ENCODE peak calls at places on chromosomes 12 and 14, in eight cellular contexts. U, L, F, W, A, S, E and J are unnamed samples.

GRCh38 chr14:101740981-101741380 is 20.5 kb upstream of the PPP2R5C start:
- DNase-seq in U (no peak), L (no peak), F (no peak), W (no peak), A (no peak), S (no peak), E (no peak), J (no peak)

GRCh38 chr14:54500744-54501143 is 9.0 kb upstream of the CGRRF1 start:
- DNase-seq in U (no peak), L (no peak), F (no peak), W (no peak), A (no peak), S (no peak), E (no peak), J (no peak)

GRCh38 chr14:76085358-76085757 is 66.4 kb upstream of the GPATCH2L start:
- DNase-seq in U (no peak), L (no peak), F (no peak), W (no peak), A (no peak), S (no peak), E (no peak), J (no peak)

GRCh38 chr12:26936559-26937442 is 980 bp downstream of the INTS13 start:
- DNase-seq in U (no peak), L (no peak), F (no peak), W (no peak), A (no peak), S (no peak), E (no peak), J (no peak)

GRCh38 chr12:56631790-56632700 is 1.9 kb upstream of the BAZ2A start:
- DNase-seq in U (peak; percentile 20), L (peak; percentile 87), F (peak; percentile 73), W (no peak), A (peak; percentile 6), S (peak; percentile 29), E (peak; percentile 67), J (peak; percentile 81)

GRCh38 chr14:88551936-88552565 is 2.8 kb downstream of the PTPN21 start:
- DNase-seq in U (peak; percentile 18), L (no peak), F (no peak), W (no peak), A (no peak), S (peak; percentile 36), E (peak; percentile 42), J (peak; percentile 17)

GRCh38 chr12:52220456-52220855 is 12.6 kb upstream of the KRT7 start:
- DNase-seq in U (no peak), L (no peak), F (no peak), W (no peak), A (no peak), S (no peak), E (no peak), J (peak; percentile 0)

GRCh38 chr12:49160415-49160814 is 28.5 kb downstream of the TUBA1A start:
- DNase-seq in U (no peak), L (no peak), F (no peak), W (no peak), A (no peak), S (no peak), E (no peak), J (no peak)

GRCh38 chr12:123363743-123364531 is 710 bp downstream of the SBNO1 start:
- DNase-seq in U (peak; percentile 22), L (peak; percentile 38), F (peak; percentile 58), W (no peak), A (no peak), S (no peak), E (peak; percentile 32), J (no peak)

GRCh38 chr12:111041091-111041490 is 120.7 kb upstream of the MYL2 start:
- DNase-seq in U (no peak), L (no peak), F (no peak), W (no peak), A (no peak), S (no peak), E (no peak), J (no peak)

GRCh38 chr12:28681980-28682379 is 467.1 kb upstream of the FAR2 start:
- DNase-seq in U (no peak), L (no peak), F (no peak), W (no peak), A (no peak), S (no peak), E (no peak), J (no peak)

GRCh38 chr12:1776139-1776975 is 44.0 kb upstream of the LRTM2 start:
- DNase-seq in U (no peak), L (peak; percentile 37), F (no peak), W (peak; percentile 77), A (peak; percentile 73), S (no peak), E (no peak), J (no peak)

GRCh38 chr12:30754750-30755394 is at the start of gene CAPRIN2:
- DNase-seq in U (peak; percentile 90), L (peak; percentile 95), F (peak; percentile 98), W (peak; percentile 92), A (peak; percentile 83), S (peak; percentile 81), E (peak; percentile 97), J (peak; percentile 97)

GRCh38 chr12:115597157-115597712 is 680.3 kb downstream of the MED13L start:
- DNase-seq in U (no peak), L (no peak), F (no peak), W (peak; percentile 25), A (peak; percentile 74), S (no peak), E (no peak), J (no peak)

GRCh38 chr12:100142851-100143559 is at the start of gene BLTP3B:
- DNase-seq in U (peak; percentile 92), L (peak; percentile 91), F (peak; percentile 91), W (peak; percentile 69), A (no peak), S (peak; percentile 86), E (peak; percentile 96), J (peak; percentile 96)

GRCh38 chr12:76506149-76506548 is 53.4 kb downstream of the OSBPL8 start:
- DNase-seq in U (no peak), L (no peak), F (no peak), W (no peak), A (no peak), S (no peak), E (no peak), J (no peak)

GRCh38 chr12:108211161-108211560 is 82.1 kb downstream of the WSCD2 start:
- DNase-seq in U (no peak), L (peak; percentile 31), F (no peak), W (no peak), A (no peak), S (no peak), E (no peak), J (no peak)

GRCh38 chr12:28802706-28803438 is 346.2 kb upstream of the FAR2 start:
- DNase-seq in U (no peak), L (no peak), F (no peak), W (no peak), A (no peak), S (no peak), E (no peak), J (no peak)

GRCh38 chr12:24562761-24563392 is 386.0 kb downstream of the BCAT1 start:
- DNase-seq in U (peak; percentile 56), L (peak; percentile 55), F (no peak), W (no peak), A (no peak), S (no peak), E (peak; percentile 72), J (peak; percentile 47)

GRCh38 chr14:24145700-24146621 is at the start of gene PSME2:
- DNase-seq in U (no peak), L (no peak), F (no peak), W (peak; percentile 40), A (no peak), S (no peak), E (no peak), J (no peak)

GRCh38 chr14:93533864-93534263 is 103.1 kb downstream of the UNC79 start:
- DNase-seq in U (no peak), L (no peak), F (no peak), W (no peak), A (no peak), S (no peak), E (no peak), J (no peak)

GRCh38 chr12:94227066-94227465 is 78.7 kb downstream of the PLXNC1 start:
- DNase-seq in U (no peak), L (no peak), F (no peak), W (no peak), A (no peak), S (no peak), E (no peak), J (no peak)

GRCh38 chr12:96225994-96226399 is 31.8 kb downstream of the ELK3 start:
- DNase-seq in U (no peak), L (no peak), F (no peak), W (no peak), A (no peak), S (no peak), E (no peak), J (no peak)

GRCh38 chr12:116210762-116211161 is 66.7 kb downstream of the MED13L start:
- DNase-seq in U (no peak), L (no peak), F (no peak), W (no peak), A (no peak), S (no peak), E (no peak), J (no peak)

GRCh38 chr12:6767592-6768384 is 1.6 kb downstream of the PTMS start:
- DNase-seq in U (no peak), L (no peak), F (no peak), W (no peak), A (no peak), S (no peak), E (peak; percentile 37), J (peak; percentile 62)

GRCh38 chr12:402127-402456 is 648 bp downstream of the CCDC77 start:
- DNase-seq in U (peak; percentile 18), L (peak; percentile 30), F (no peak), W (no peak), A (no peak), S (no peak), E (no peak), J (no peak)

GRCh38 chr14:65035049-65035448 is 48.4 kb downstream of the FNTB start:
- DNase-seq in U (no peak), L (no peak), F (no peak), W (no peak), A (no peak), S (peak; percentile 56), E (no peak), J (peak; percentile 40)

GRCh38 chr12:104896710-104897109 is 61.4 kb downstream of the SLC41A2 start:
- DNase-seq in U (no peak), L (no peak), F (no peak), W (no peak), A (no peak), S (no peak), E (no peak), J (no peak)

GRCh38 chr14:106844608-106845285 is 1318.4 kb downstream of the TMEM121 start:
- DNase-seq in U (no peak), L (no peak), F (peak; percentile 82), W (no peak), A (no peak), S (peak; percentile 22), E (no peak), J (peak; percentile 6)

GRCh38 chr12:12784911-12785814 is at the start of gene APOLD1:
- DNase-seq in U (peak; percentile 14), L (peak; percentile 70), F (peak; percentile 7), W (no peak), A (peak; percentile 63), S (no peak), E (no peak), J (peak; percentile 21)